ENCODE peak calls at places on chromosomes 7 and 10, in four cellular contexts. C, Q, M and L are unnamed samples.

GRCh38 chr7:101767544-101767943 is 49.9 kb upstream of the CUX1 start:
- DNase-seq in Q (no peak), M (no peak), C (no peak), L (no peak)

GRCh38 chr10:64376169-64376568 is 855.0 kb downstream of the REEP3 start:
- DNase-seq in M (no peak), Q (no peak), C (no peak), L (no peak)

GRCh38 chr10:20956843-20957242 is 59.7 kb upstream of the NEBL start:
- DNase-seq in Q (no peak), C (no peak), M (no peak), L (no peak)

GRCh38 chr7:123624527-123625183 is 23.0 kb downstream of the ASB15 start:
- DNase-seq in Q (peak; percentile 65), C (no peak), M (peak; percentile 7), L (no peak)

GRCh38 chr7:29005829-29006228 is 47.7 kb upstream of the TRIL start:
- DNase-seq in Q (no peak), C (no peak), M (no peak), L (no peak)

GRCh38 chr10:68156373-68157185 is 47.3 kb downstream of the MYPN start:
- DNase-seq in C (no peak), M (peak; percentile 23), Q (peak; percentile 45), L (no peak)

GRCh38 chr7:26147030-26147429 is 5.0 kb upstream of the NFE2L3 start:
- DNase-seq in Q (no peak), M (no peak), C (no peak), L (no peak)

GRCh38 chr7:45031829-45032228 is 31.8 kb downstream of the CCM2 start:
- DNase-seq in C (no peak), Q (no peak), M (no peak), L (no peak)

GRCh38 chr10:26860026-26860541 is 674 bp downstream of the ABI1 start:
- DNase-seq in M (no peak), Q (peak; percentile 67), C (peak; percentile 82), L (peak; percentile 38)

GRCh38 chr10:91590142-91590903 is 42.5 kb downstream of the PPP1R3C start:
- DNase-seq in Q (no peak), C (peak; percentile 92), M (no peak), L (peak; percentile 87)

GRCh38 chr7:34041716-34042115 is 136.4 kb downstream of the BMPER start:
- DNase-seq in M (no peak), C (no peak), Q (no peak), L (no peak)

GRCh38 chr10:14784459-14785055 is 9.9 kb upstream of the FAM107B start:
- DNase-seq in M (no peak), C (no peak), Q (no peak), L (no peak)

GRCh38 chr7:40604601-40605438 is 470.0 kb downstream of the SUGCT start:
- DNase-seq in Q (peak; percentile 65), C (peak; percentile 76), M (no peak), L (no peak)
- TF ChIP-seq CTCF in Q (peak; percentile 67), C (peak; percentile 58), M (peak; percentile 79), L (peak; percentile 35)

GRCh38 chr7:91345449-91345848 is 81.2 kb downstream of the FZD1 start:
- DNase-seq in C (no peak), Q (no peak), M (no peak), L (no peak)
- TF ChIP-seq CTCF in C (no peak), Q (no peak), M (no peak), L (no peak)

DNA sequence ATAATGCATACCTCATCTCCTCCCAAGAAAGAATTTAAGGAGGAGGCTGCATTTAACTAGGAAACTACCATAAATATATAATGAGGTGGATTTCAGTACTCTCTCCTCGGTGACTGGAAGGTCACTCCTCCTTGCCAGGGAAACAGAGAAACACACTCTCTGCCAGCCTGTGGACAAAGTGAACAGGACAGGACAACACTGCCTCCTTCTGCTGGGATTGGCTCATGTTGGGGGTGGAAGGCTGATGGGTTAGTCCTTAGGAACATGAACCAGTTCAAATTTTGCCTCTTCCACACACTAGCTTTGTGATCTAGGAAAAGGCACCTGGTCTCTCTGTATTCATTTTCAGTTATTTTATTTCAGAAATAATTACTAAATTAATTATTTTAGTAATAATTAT is 50.6 kb upstream of the STEAP4 start:
- DNase-seq in M (peak; percentile 4), C (no peak), Q (no peak), L (no peak)
- TF ChIP-seq CTCF in M (peak; percentile 97), C (no peak), Q (no peak), L (peak; percentile 33)

DNA sequence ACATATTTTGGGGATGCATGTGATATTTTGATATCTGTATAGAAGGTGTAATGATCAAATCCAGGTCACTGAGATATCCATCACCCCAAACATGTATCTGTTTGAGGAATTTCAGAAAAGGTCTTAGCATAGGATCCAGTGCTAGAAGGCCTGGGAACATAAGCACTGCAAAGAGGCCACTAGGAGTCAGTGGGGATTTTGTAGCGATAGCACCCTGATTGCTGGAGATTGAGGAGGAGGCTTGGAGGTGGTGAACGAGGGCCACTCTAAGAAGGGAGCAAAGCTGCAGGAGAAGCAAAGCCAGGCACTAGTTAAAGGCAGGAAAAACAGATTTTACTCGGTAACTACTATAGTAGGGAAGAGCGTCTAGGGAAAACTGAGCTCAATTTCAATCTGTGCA is 324.0 kb downstream of the LHFPL3 start:
- DNase-seq in C (no peak), Q (no peak), M (no peak), L (no peak)
- TF ChIP-seq CTCF in C (no peak), Q (no peak), M (no peak), L (no peak)

DNA sequence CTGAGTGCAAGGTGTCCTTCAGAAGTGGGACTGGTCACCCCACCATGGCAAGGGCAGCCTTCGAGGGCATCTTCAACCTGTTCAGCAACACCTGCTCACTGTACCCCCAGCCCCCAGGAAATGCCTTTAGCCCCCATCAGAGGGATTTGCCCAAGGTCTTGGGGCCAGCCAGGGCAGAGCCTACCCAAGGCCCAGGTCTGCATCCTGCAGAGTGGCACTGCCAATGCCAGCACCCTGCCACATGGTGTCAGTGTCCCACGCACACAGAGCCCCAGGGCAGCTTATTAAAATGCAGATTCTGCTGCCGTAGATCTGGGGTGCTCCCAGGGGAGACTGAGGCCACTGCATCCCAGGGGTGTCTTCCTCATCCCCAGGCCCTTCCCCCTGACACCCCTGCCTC is 106.2 kb upstream of the KCTD7 start:
- DNase-seq in Q (no peak), C (no peak), M (no peak), L (no peak)
- TF ChIP-seq CTCF in Q (no peak), C (no peak), M (peak; percentile 57), L (peak; percentile 27)

GRCh38 chr7:2483495-2483894 is 7.3 kb upstream of the GRIFIN start:
- DNase-seq in M (no peak), C (no peak), Q (no peak), L (no peak)

GRCh38 chr7:2484868-2485267 is 8.7 kb upstream of the GRIFIN start:
- DNase-seq in M (no peak), C (no peak), Q (no peak), L (no peak)

GRCh38 chr7:2481195-2481594 is 5.0 kb upstream of the GRIFIN start:
- DNase-seq in M (no peak), Q (no peak), C (no peak), L (no peak)

GRCh38 chr7:2480071-2480410 is 3.8 kb upstream of the GRIFIN start:
- DNase-seq in Q (peak; percentile 53), M (no peak), C (no peak), L (no peak)

GRCh38 chr7:2482725-2483451 is 6.7 kb upstream of the GRIFIN start:
- DNase-seq in C (no peak), Q (no peak), M (no peak), L (no peak)
- TF ChIP-seq CTCF in C (no peak), Q (no peak), M (no peak), L (no peak)

DNA sequence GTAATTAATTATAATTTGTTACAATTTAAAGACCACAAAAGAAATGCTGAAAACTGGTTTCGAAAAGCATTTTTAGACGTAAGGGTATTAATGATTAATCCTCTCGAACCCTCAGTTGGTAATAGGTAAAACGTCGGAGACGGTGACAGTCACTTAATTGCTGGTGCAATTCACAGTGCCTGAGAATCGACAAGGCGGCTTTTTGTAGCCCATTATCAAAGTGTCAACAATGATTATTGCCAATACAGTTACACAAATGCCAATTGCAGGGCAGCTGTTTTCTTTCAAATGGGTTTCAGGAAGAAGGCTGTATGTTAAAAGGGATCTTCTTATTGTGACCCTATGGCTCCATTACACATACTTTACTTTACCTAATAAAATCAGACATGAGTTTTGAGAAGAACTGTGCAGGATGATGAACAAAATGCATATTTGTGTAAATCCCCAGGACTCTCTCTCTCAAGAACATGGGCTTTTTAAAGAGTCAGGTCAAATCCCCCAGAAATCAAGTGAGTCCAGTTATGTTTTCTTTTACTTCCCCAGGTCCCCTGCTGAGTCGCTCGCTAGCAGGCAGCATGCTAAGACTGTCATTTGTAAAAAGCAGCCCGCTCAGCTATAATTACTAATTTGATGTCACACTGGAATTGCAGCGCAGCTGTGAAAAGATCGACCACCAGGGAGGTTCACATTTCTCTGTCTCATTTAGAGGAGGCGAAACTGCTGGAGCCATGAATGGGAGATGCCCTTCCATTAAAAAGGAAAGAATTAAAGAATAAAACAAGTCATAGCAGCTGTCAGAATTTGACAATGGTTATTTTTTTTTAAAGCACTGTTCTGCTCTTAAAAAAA is 153.8 kb downstream of the PIP4K2A start:
- DNase-seq in Q (no peak), M (no peak), C (no peak), L (no peak)
- TF ChIP-seq CTCF in Q (no peak), M (no peak), C (no peak), L (no peak)

DNA sequence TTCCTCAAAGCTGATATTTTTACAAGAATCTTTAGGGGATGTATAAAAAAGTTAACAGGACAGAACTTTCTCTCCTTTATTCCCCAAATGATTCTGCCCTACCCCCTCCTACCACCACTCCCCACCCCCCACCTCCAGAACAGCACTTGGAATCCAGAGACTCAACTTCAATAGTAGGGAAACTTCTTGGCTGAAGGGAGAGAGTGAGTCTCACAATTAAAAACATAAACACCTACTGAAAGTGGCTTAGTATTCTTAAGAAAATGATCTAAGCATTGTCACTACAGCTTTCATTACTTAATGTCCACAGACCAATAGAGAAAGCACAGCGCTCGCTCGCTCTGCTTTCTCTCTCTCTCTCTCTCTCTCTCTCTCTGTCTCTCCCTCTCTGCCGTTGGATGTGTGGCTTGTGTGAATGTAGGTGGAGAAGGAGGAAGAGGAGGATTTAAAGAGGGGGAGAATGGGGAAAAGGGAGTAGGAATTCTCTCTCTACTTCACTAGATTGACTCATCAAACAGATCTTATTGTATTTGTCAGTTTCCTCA is 1.5 kb upstream of the SEMA3A start:
- DNase-seq in Q (no peak), C (no peak), M (no peak), L (peak; percentile 46)
- TF ChIP-seq CTCF in Q (no peak), C (no peak), M (no peak), L (no peak)